ENCODE peak calls at places on chromosomes 3 and 15, in seven cellular contexts. J is H7; S is fibroblast of the aortic adventitia; L is NT2/D1; A is dorsolateral prefrontal cortex; Q is CD8-positive, alpha-beta memory T cell; N is K562. F is an unnamed sample.

GRCh38 chr15:95842576-95842975 is 487.9 kb upstream of the NR2F2 start:
- DNase-seq in J (no peak), S (no peak), L (no peak), A (no peak), Q (no peak), N (no peak), F (no peak)

GRCh38 chr3:75180235-75180944 is 483.7 kb upstream of the FRG2C start:
- DNase-seq in J (no peak), S (no peak), L (no peak), A (no peak), Q (no peak), N (no peak), F (no peak)

GRCh38 chr3:55292360-55292759 is 194.7 kb downstream of the WNT5A start:
- DNase-seq in J (peak), S (no peak), L (no peak), A (no peak), Q (no peak), N (no peak), F (no peak)

GRCh38 chr3:190684776-190685175 is 170.9 kb downstream of the IL1RAP start:
- DNase-seq in J (no peak), S (no peak), L (no peak), A (no peak), Q (no peak), N (no peak), F (no peak)

GRCh38 chr15:96353931-96354730 is 23.6 kb downstream of the NR2F2 start:
- DNase-seq in J (peak), S (peak), L (no peak), A (no peak), Q (no peak), N (peak), F (no peak)

GRCh38 chr15:57061281-57061680 is 142.8 kb downstream of the TCF12 start:
- DNase-seq in J (no peak), S (no peak), L (no peak), A (no peak), Q (no peak), N (no peak), F (no peak)

GRCh38 chr3:11690863-11691833 is 47.4 kb upstream of the VGLL4 start:
- DNase-seq in J (no peak), S (peak), L (peak), A (no peak), Q (no peak), N (no peak), F (no peak)

GRCh38 chr3:116028157-116028556 is 404.8 kb downstream of the GAP43 start:
- DNase-seq in J (no peak), S (no peak), L (no peak), A (no peak), Q (no peak), N (no peak), F (no peak)

GRCh38 chr3:55579499-55579898 is 92.4 kb upstream of the WNT5A start:
- DNase-seq in J (no peak), S (no peak), L (no peak), A (no peak), Q (no peak), N (no peak), F (no peak)

GRCh38 chr3:141405581-141405980 is 37.3 kb downstream of the ZBTB38 start:
- DNase-seq in J (no peak), S (peak), L (no peak), A (no peak), Q (no peak), N (no peak), F (no peak)
- H3K4me3 ChIP-seq in J (no peak), S (no peak), L (no peak), A (no peak), Q (no peak), N (no peak), F (peak)

GRCh38 chr3:177194319-177194718 is 3.0 kb downstream of the TBL1XR1 start:
- DNase-seq in J (no peak), S (no peak), L (no peak), A (no peak), Q (no peak), N (no peak), F (no peak)
- H3K4me3 ChIP-seq in J (no peak), S (peak), L (peak), A (peak), Q (peak), N (peak), F (peak)

GRCh38 chr3:184316792-184317191 is 2.4 kb downstream of the EIF4G1 start:
- DNase-seq in J (peak), S (no peak), L (no peak), A (no peak), Q (no peak), N (no peak), F (no peak)
- H3K4me3 ChIP-seq in J (no peak), S (peak), L (peak), A (peak), Q (no peak), N (peak), F (peak)

GRCh38 chr3:43787330-43787729 is 96.6 kb downstream of the ABHD5 start:
- DNase-seq in J (no peak), S (no peak), L (no peak), A (no peak), Q (no peak), N (no peak), F (no peak)

GRCh38 chr3:43790476-43790875 is 99.7 kb downstream of the ABHD5 start:
- DNase-seq in J (no peak), S (no peak), L (no peak), A (no peak), Q (no peak), N (no peak), F (no peak)

GRCh38 chr3:43791246-43791645 is 100.5 kb downstream of the ABHD5 start:
- DNase-seq in J (no peak), S (no peak), L (no peak), A (no peak), Q (no peak), N (no peak), F (no peak)

GRCh38 chr3:43789028-43789427 is 98.3 kb downstream of the ABHD5 start:
- DNase-seq in J (no peak), S (no peak), L (no peak), A (no peak), Q (no peak), N (no peak), F (no peak)

GRCh38 chr3:43790060-43790459 is 99.3 kb downstream of the ABHD5 start:
- DNase-seq in J (no peak), S (no peak), L (no peak), A (no peak), Q (no peak), N (no peak), F (no peak)
- H3K4me3 ChIP-seq in J (no peak), S (no peak), L (no peak), A (no peak), Q (no peak), N (no peak), F (no peak)

DNA sequence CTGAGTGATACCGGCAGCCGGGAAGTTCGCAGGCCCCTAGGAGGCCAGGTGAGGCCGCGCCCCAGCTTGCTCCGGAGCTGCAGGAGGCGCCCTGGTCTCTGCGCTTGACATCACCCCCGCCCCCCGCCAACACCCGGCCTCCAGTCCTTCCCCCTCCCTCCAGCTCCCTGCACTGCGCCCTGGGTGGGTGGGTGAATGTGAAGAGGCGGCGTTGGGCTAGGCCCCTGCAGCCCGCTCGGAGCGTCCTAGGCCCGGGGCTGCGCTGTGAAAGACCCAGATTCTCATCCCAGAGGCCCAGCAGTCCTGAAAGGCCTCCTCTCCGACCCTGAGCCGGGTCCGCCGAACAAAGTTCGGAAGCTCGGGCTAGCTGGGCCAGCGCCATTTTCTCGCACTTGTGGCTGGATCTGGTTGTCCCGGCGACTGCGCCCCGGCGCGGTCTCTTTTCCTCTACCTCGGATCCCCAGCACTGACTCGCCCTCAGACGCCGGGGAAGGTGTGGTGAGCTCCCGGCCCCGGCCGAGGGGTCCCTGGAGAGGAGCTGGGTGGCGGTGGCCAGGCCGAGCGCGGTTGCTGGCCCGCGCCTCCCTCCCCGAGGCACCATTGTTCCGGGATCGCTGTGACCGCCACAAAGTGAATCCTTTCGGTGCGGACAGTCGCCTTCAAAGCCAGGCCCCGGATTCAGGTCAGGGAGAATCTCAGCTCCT is 12.9 kb downstream of the ZIC4 start:
- DNase-seq in J (peak), S (no peak), L (no peak), A (peak), Q (no peak), N (peak), F (no peak)
- H3K4me3 ChIP-seq in J (peak), S (peak), L (peak), A (peak), Q (no peak), N (no peak), F (no peak)

DNA sequence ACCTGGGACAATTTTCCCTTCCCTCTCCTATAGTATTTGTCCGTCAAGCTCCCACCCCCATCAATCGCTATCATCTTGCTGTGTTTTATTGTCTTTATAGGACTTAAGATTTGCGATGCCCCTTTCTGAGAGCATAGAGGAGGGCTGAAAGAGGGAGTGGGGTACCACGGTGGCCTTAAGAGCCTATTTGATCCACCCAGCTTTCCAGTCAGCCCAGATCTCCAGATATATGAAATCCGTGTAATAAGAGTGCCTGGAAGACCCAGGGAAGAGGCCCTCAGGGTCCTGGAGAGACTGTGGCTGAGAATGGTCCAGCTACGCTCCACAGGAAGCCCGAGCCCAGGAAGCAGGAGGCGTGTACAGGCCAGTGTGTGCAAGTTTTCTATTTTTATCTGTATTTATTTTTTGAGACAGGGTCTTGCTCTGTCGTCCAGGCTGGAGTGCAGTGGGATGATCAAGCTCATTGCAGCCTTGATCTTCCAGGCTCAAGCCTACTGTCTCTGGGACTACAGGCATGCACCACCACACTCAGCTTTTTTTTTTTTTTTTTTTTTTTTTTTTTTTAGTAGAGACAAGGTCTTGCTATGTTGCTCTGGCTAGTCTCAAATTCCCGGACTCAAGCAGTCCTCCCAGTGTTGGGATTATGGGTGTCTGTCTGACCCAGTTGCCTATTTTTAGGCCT is 964 bp upstream of the NCKIPSD start:
- DNase-seq in J (peak), S (no peak), L (no peak), A (no peak), Q (no peak), N (no peak), F (no peak)
- H3K4me3 ChIP-seq in J (peak), S (no peak), L (no peak), A (peak), Q (peak), N (peak), F (peak)

GRCh38 chr15:90675464-90675863 is 41.7 kb upstream of the BLM start:
- DNase-seq in J (no peak), S (no peak), L (no peak), A (no peak), Q (no peak), N (peak), F (no peak)

GRCh38 chr15:90680371-90680935 is 36.7 kb upstream of the BLM start:
- DNase-seq in J (no peak), S (peak), L (no peak), A (no peak), Q (no peak), N (no peak), F (no peak)

GRCh38 chr15:90681056-90681455 is 36.1 kb upstream of the BLM start:
- DNase-seq in J (no peak), S (no peak), L (no peak), A (no peak), Q (no peak), N (no peak), F (no peak)

GRCh38 chr15:90679959-90680358 is 37.2 kb upstream of the BLM start:
- DNase-seq in J (no peak), S (no peak), L (no peak), A (no peak), Q (no peak), N (no peak), F (no peak)

GRCh38 chr15:90677807-90678790 is 39.0 kb upstream of the BLM start:
- DNase-seq in J (no peak), S (no peak), L (no peak), A (no peak), Q (no peak), N (no peak), F (no peak)
- H3K4me3 ChIP-seq in J (no peak), S (no peak), L (no peak), A (no peak), Q (no peak), N (no peak), F (no peak)

GRCh38 chr15:73910904-73911303 is 15.4 kb upstream of the LOXL1 start:
- DNase-seq in J (no peak), S (no peak), L (no peak), A (no peak), Q (no peak), N (no peak), F (no peak)

GRCh38 chr15:73908822-73909122 is 17.5 kb upstream of the LOXL1 start:
- DNase-seq in J (no peak), S (no peak), L (no peak), A (no peak), Q (no peak), N (no peak), F (no peak)

GRCh38 chr15:73908030-73908821 is 18.0 kb upstream of the LOXL1 start:
- DNase-seq in J (peak), S (peak), L (peak), A (peak), Q (peak), N (peak), F (peak)

GRCh38 chr15:73912030-73912596 is 14.1 kb upstream of the LOXL1 start:
- DNase-seq in J (no peak), S (no peak), L (no peak), A (no peak), Q (no peak), N (no peak), F (no peak)

DNA sequence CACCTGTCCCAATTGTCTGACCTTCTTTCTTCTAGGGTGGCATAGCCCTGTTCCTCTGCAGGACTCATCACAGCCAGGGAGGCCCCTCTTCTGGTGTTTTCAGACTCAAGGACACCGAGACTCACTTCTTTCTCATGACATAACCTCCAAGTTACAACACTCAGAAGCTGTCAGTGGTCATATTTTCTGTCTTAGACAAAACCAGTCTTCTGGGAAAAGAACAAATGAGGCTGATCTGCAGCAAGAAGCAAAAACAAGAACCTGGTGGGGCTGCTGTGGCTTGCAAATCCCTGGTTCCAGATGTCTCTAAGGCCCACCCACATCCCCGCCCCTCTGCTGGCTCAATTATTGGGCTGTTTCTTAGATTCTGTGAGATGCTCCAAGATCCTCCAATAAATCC is 16.6 kb upstream of the LOXL1 start:
- DNase-seq in J (no peak), S (no peak), L (no peak), A (no peak), Q (no peak), N (no peak), F (no peak)
- H3K4me3 ChIP-seq in J (no peak), S (no peak), L (no peak), A (no peak), Q (no peak), N (no peak), F (no peak)

DNA sequence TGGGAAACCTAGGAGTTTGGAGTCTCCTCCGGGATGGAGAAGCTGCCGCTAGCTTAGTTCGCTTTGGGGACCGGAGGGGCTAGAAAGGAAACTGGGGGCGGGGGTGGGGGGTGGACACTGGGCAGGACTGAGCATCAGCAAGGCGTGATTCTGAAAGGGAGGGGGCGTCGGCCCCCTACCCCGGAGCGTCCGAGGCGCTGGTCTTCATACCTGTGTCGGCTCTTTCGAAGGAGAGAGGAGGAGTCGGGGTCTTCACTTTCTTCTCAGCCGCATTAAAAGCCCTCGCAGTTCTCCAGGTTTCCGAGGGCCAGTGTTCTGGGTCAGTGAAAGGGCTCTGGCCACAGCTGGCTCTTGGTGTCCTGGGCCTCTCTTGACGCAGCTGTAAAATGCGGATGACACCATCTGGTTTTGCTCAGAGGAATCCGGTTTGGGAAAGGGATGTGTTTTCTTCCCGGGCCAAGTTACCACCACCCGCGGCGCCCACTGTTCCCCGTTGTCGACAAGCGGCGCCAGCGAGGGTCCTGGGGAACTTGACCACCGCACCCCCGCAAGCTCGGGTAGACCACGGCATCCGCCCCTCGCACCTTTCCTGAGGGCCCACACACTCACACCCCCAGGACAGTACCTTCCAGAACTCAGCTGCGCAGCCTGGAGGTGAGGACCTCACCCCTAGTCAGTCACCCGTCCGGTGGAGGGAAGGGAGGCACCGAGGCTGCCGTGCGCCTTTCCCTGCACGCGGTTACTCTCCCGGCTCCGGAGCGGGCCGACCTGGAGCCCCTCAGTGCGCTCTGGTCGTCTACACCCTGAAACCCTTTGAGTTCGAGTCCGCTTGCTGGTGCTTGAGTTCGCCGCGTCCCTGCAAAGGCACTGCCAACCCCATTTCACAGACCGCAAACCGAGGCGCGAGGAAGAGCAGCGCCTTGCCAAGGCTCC is 660 bp downstream of the CCK start:
- DNase-seq in J (peak), S (no peak), L (no peak), A (no peak), Q (no peak), N (no peak), F (no peak)
- H3K4me3 ChIP-seq in J (no peak), S (no peak), L (no peak), A (peak), Q (no peak), N (no peak), F (no peak)